ENCODE peak calls at places on chromosomes 4 and X, in seven cellular contexts. N is endothelial cell of umbilical vein, R is fibroblast of gingiva, A is GOT3, C is A549, Q is Daoy, I is suprapubic skin. G is an unnamed sample.

GRCh38 chr4:123603165-123603564 is 206.6 kb downstream of the SPRY1 start:
- DNase-seq in R (peak), A (no peak), N (peak), Q (peak), I (no peak), C (no peak), G (no peak)

GRCh38 chr4:87209182-87209581 is 11.2 kb downstream of the KLHL8 start:
- DNase-seq in R (no peak), I (no peak), A (no peak), Q (no peak), C (no peak), N (no peak), G (no peak)

GRCh38 chrX:30301977-30302376 is 7.2 kb downstream of the NR0B1 start:
- DNase-seq in N (no peak), I (no peak), R (peak), C (peak), A (no peak), Q (no peak), G (peak)

GRCh38 chr4:24702266-24702665 is 93.1 kb upstream of the SOD3 start:
- DNase-seq in C (no peak), Q (no peak), I (no peak), N (no peak), A (no peak), R (no peak), G (no peak)

GRCh38 chr4:70993181-70994068 is at the start of gene DCK:
- DNase-seq in Q (peak), N (peak), A (peak), R (peak), C (peak), I (peak), G (peak)

GRCh38 chrX:1394731-1395501 is 3.0 kb upstream of the SLC25A6 start:
- DNase-seq in A (no peak), N (no peak), R (peak), Q (no peak), C (no peak), I (peak), G (no peak)

GRCh38 chr4:107094332-107094731 is 58.2 kb upstream of the DKK2 start:
- DNase-seq in I (no peak), Q (no peak), R (peak), N (peak), A (no peak), C (no peak), G (no peak)

GRCh38 chrX:632391-633042 is 1.9 kb downstream of the SHOX start:
- DNase-seq in C (no peak), R (no peak), I (no peak), N (no peak), A (no peak), Q (no peak), G (no peak)

GRCh38 chr4:1678244-1678643 is 5.9 kb downstream of the FAM53A start:
- DNase-seq in A (no peak), R (no peak), Q (no peak), I (no peak), C (no peak), N (no peak), G (no peak)

GRCh38 chrX:3184176-3184930 is 143.1 kb downstream of the ARSF start:
- DNase-seq in R (peak), Q (no peak), N (no peak), C (no peak), A (no peak), I (no peak), G (peak)

GRCh38 chrX:150768580-150769190 is 75.5 kb downstream of the MTMR1 start:
- DNase-seq in C (no peak), A (no peak), R (no peak), I (no peak), N (no peak), Q (no peak), G (no peak)

G was measured in T47D.